ENCODE peak calls at places on chromosome 17, in four cellular contexts. N is HEK293T, P is K562, C is HepG2. G is an unnamed sample.

GRCh38 chr17:60769327-60769726 is 91.7 kb downstream of the BCAS3 start:
- DNase-seq in N (no peak), P (no peak), C (peak), G (no peak)

GRCh38 chr17:43766413-43767052 is 7.9 kb upstream of the SOST start:
- DNase-seq in N (peak), P (peak), C (peak), G (peak)

GRCh38 chr17:75572713-75573539 is 14.7 kb upstream of the MYO15B start:
- DNase-seq in N (no peak), P (no peak), C (no peak), G (no peak)

GRCh38 chr17:64058547-64059115 is 38.2 kb upstream of the ICAM2 start:
- DNase-seq in N (no peak), P (peak), C (no peak), G (no peak)

GRCh38 chr17:78675316-78675616 is 98.1 kb upstream of the DNAH17 start:
- DNase-seq in N (no peak), P (no peak), C (no peak), G (no peak)

GRCh38 chr17:63421681-63422645 is 24.1 kb downstream of the CYB561 start:
- DNase-seq in N (no peak), P (no peak), C (no peak), G (no peak)

GRCh38 chr17:50261051-50261915 is 13.0 kb upstream of the TMEM92 start:
- DNase-seq in N (no peak), P (no peak), C (no peak), G (no peak)

GRCh38 chr17:32491371-32492280 is 4.8 kb downstream of the CDK5R1 start:
- DNase-seq in N (no peak), P (peak), C (no peak), G (no peak)

GRCh38 chr17:48505788-48506187 is 25.0 kb downstream of the HOXB1 start:
- DNase-seq in N (no peak), P (peak), C (peak), G (no peak)

GRCh38 chr17:82804442-82805191 is 35.2 kb downstream of the ZNF750 start:
- DNase-seq in N (no peak), P (no peak), C (no peak), G (no peak)

GRCh38 chr17:45438931-45439610 is 6.4 kb upstream of the ARHGAP27 start:
- DNase-seq in N (no peak), P (no peak), C (no peak), G (no peak)

GRCh38 chr17:18992454-18993130 is 12.0 kb downstream of the FAM83G start:
- DNase-seq in N (no peak), P (no peak), C (no peak), G (no peak)

GRCh38 chr17:72719206-72719581 is 373.3 kb downstream of the SLC39A11 start:
- DNase-seq in N (no peak), P (no peak), C (no peak), G (no peak)

GRCh38 chr17:4950075-4950756 is 703 bp upstream of the ENO3 start:
- DNase-seq in N (no peak), P (peak), C (peak), G (peak)
- TF ChIP-seq ELF4 in N (no peak), P (no peak), C (no peak), G (no peak)

GRCh38 chr17:68398731-68399637 is 58.3 kb downstream of the WIPI1 start:
- DNase-seq in N (peak), P (peak), C (peak), G (peak)
- TF ChIP-seq ELF4 in N (no peak), P (no peak), C (no peak), G (no peak)

GRCh38 chr17:39675390-39676082 is 7.3 kb downstream of the PNMT start:
- DNase-seq in N (no peak), P (no peak), C (no peak), G (no peak)

GRCh38 chr17:39676198-39676819 is 8.1 kb downstream of the PNMT start:
- DNase-seq in N (no peak), P (peak), C (no peak), G (no peak)

GRCh38 chr17:39674179-39674578 is 5.9 kb downstream of the PNMT start:
- DNase-seq in N (no peak), P (no peak), C (no peak), G (no peak)

GRCh38 chr17:39673335-39674081 is 5.3 kb downstream of the PNMT start:
- DNase-seq in N (no peak), P (no peak), C (no peak), G (no peak)

DNA sequence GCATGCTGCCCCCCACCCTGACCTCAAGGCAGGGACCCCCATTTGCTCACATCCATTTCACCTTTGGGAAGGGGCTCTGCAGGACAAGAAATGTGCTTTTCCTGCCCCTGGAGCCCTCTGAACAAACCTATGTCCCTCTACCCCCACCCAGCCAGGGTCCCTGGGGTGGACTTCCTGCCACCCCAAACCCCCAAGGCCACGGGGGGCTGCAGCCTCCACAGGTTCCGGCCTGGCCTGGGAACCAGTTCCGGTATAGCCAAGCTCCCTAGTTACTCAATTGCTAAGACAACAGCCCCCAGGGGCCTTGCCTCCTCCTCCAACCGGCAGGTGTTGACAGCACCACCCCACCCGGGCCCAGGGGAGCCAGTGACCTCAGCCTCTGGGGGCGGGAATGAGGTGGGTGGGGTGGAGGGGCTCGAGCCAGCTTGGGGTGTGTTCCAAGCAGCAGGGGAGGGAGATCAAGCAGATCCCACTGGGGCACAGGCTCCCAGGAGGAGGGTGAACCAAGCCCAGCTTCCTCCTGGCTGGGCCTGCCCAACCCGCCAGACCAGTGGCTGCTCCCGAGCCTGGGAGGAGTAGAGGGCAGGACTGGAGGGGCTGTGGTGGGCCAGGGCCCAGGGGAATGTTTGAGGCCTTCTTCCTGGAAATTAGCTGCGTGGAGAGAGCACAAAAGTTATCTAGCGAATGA is 6.6 kb downstream of the PNMT start:
- DNase-seq in N (no peak), P (peak), C (peak), G (no peak)
- TF ChIP-seq ELF4 in N (no peak), P (no peak), C (peak), G (no peak)

DNA sequence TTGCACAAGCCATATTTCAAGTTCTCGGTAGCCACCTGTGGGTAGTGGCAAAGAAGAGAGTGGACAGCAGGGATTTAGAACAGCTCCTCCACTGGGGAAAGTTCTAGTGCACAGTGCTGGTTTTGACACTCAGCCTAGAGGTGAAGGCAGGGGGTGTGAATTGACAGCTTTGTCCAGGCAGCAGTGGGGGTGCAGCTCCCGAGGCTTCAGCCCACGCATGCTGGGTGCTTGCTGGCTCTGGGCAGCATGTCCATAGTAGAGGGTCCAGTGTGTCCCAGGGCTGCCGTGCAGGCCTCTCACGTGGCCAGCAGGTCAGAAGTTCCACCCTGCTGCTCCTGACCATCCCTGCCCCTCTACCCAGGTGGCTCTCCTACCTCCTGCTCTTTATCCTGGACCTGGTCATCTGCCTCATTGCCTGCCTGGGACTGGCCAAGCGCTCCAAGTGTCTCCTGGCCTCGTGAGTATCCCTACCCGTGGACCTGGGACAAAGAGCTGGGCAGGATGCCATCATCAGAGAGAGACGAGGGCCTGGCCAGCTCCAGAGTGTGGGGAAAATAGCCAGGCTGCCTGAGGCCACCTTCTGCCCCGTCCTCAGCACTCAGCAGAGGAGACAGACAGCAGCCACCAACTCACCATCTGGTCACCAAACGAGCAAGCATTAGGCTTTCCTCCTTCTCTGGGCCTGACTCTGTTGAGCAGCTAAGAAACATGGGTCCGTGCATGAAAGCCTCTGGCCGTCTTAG is 29.8 kb downstream of the TTYH2 start:
- DNase-seq in N (no peak), P (no peak), C (no peak), G (no peak)
- TF ChIP-seq ELF4 in N (no peak), P (no peak), C (no peak), G (no peak)

GRCh38 chr17:56638536-56639177 is 45.2 kb downstream of the NOG start:
- DNase-seq in N (no peak), P (no peak), C (no peak), G (no peak)
- TF ChIP-seq ELF4 in N (no peak), P (no peak), C (no peak), G (no peak)

DNA sequence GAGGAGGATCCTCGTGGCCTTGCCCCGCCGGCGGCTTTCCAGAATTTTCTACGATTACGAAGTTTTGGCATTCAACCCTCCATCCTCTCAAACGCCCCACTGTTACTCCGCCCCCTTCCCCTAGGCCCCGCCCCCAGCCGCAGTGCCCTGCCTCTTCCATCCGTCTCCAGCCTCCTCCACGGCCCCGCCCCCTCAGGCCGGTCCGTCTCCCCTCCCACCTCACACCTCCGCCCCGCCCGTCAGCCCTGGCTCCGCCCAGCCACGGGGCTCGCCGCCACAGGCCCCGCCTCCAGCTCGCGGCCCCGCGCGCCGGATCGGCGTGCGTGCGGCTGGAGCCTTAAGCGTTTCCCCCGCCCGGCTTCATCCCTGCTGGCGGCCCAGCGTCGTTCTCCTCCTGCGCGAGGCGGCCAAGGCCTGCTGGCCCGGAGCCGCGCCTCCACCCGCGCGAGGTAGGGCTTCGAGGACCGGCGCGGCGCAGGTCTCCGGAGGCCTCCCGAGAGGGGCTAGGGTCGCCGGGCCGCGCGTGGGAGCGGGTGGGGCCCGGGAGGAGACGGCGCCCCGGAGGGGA is at the start of the genes C17orf67 and DGKE:
- DNase-seq in N (peak), P (peak), C (peak), G (peak)
- TF ChIP-seq ELF4 in N (no peak), P (no peak), C (no peak), G (peak)

G was measured in WTC11.